ENCODE peak calls at places on chromosome 14, in six cellular contexts. V, K, Z, X, U and H are unnamed samples.

GRCh38 chr14:105830171-105830570 is 303.8 kb downstream of the TMEM121 start:
- DNase-seq in V (no peak), K (no peak), Z (no peak), X (no peak), U (no peak), H (no peak)

GRCh38 chr14:55136868-55137785 is 8.1 kb downstream of the LGALS3 start:
- DNase-seq in V (no peak), K (no peak), Z (no peak), X (no peak), U (peak; percentile 88), H (no peak)

GRCh38 chr14:81435578-81436295 is 35.6 kb upstream of the STON2 start:
- DNase-seq in V (peak; percentile 74), K (peak; percentile 79), Z (peak; percentile 70), X (peak; percentile 42), U (peak; percentile 2), H (peak; percentile 26)

GRCh38 chr14:74509587-74510210 is 16.1 kb downstream of the ISCA2 start:
- DNase-seq in V (peak; percentile 23), K (no peak), Z (no peak), X (no peak), U (no peak), H (no peak)

GRCh38 chr14:50774542-50775267 is 56.3 kb downstream of the NIN start:
- DNase-seq in V (no peak), K (no peak), Z (no peak), X (peak; percentile 38), U (peak; percentile 23), H (no peak)

GRCh38 chr14:70096866-70097265 is 91.9 kb downstream of the SLC8A3 start:
- DNase-seq in V (peak; percentile 60), K (no peak), Z (no peak), X (no peak), U (peak; percentile 14), H (peak; percentile 17)

GRCh38 chr14:43729149-43729548 is 777.9 kb downstream of the FSCB start:
- DNase-seq in V (no peak), K (no peak), Z (peak; percentile 1), X (peak; percentile 43), U (no peak), H (no peak)

GRCh38 chr14:96576937-96577336 is 74.8 kb downstream of the PAPOLA start:
- DNase-seq in V (no peak), K (no peak), Z (no peak), X (no peak), U (no peak), H (no peak)

GRCh38 chr14:20681348-20682126 is 2.8 kb upstream of the RNASE4 start:
- DNase-seq in V (peak; percentile 91), K (peak; percentile 97), Z (peak; percentile 89), X (peak; percentile 92), U (peak; percentile 87), H (peak; percentile 93)

GRCh38 chr14:103528512-103529382 is at the start of gene TRMT61A:
- DNase-seq in V (peak; percentile 90), K (peak; percentile 83), Z (peak; percentile 75), X (peak; percentile 96), U (peak; percentile 92), H (peak; percentile 51)

GRCh38 chr14:98259881-98260280 is 1012.1 kb downstream of the BCL11B start:
- DNase-seq in V (no peak), K (no peak), Z (no peak), X (no peak), U (no peak), H (no peak)

GRCh38 chr14:52119030-52119429 is 50.2 kb upstream of the NID2 start:
- DNase-seq in V (no peak), K (no peak), Z (no peak), X (no peak), U (no peak), H (peak; percentile 18)

GRCh38 chr14:104304451-104305351 is 166.3 kb downstream of the KIF26A start:
- DNase-seq in V (no peak), K (no peak), Z (no peak), X (no peak), U (no peak), H (no peak)

GRCh38 chr14:78848234-78848820 is 678.2 kb downstream of the NRXN3 start:
- DNase-seq in V (peak; percentile 68), K (peak; percentile 70), Z (peak; percentile 58), X (peak; percentile 33), U (peak; percentile 31), H (peak; percentile 78)

GRCh38 chr14:95515523-95516517 is 630 bp downstream of the SYNE3 start:
- DNase-seq in V (peak; percentile 61), K (peak; percentile 73), Z (peak; percentile 44), X (peak; percentile 79), U (peak; percentile 45), H (peak; percentile 72)

GRCh38 chr14:33765251-33765650 is 185.6 kb downstream of the EGLN3 start:
- DNase-seq in V (peak; percentile 65), K (peak; percentile 70), Z (peak; percentile 45), X (peak; percentile 44), U (no peak), H (no peak)

GRCh38 chr14:99598774-99599173 is 5.2 kb downstream of the CCDC85C start:
- DNase-seq in V (no peak), K (no peak), Z (peak; percentile 76), X (no peak), U (no peak), H (no peak)

GRCh38 chr14:56112781-56113180 is 5.4 kb upstream of the PELI2 start:
- DNase-seq in V (no peak), K (no peak), Z (no peak), X (no peak), U (no peak), H (no peak)

GRCh38 chr14:58637391-58638230 is at the start of gene DACT1:
- DNase-seq in V (peak; percentile 84), K (peak; percentile 78), Z (peak; percentile 71), X (peak; percentile 90), U (peak; percentile 79), H (peak; percentile 20)

GRCh38 chr14:21748869-21749303 is 75.3 kb upstream of the OR4E1 start:
- DNase-seq in V (peak; percentile 62), K (peak; percentile 68), Z (peak; percentile 49), X (peak; percentile 43), U (peak; percentile 31), H (peak; percentile 65)

GRCh38 chr14:67392123-67392522 is 19.8 kb downstream of the PLEK2 start:
- DNase-seq in V (no peak), K (no peak), Z (no peak), X (no peak), U (no peak), H (peak; percentile 50)

GRCh38 chr14:21924479-21924878 is 250.9 kb upstream of the OR4E1 start:
- DNase-seq in V (peak; percentile 46), K (no peak), Z (no peak), X (no peak), U (no peak), H (no peak)

GRCh38 chr14:81315344-81315743 is 84.8 kb downstream of the STON2 start:
- DNase-seq in V (peak; percentile 79), K (no peak), Z (peak; percentile 57), X (no peak), U (no peak), H (no peak)

GRCh38 chr14:68911594-68912227 is 67.4 kb downstream of the ACTN1 start:
- DNase-seq in V (peak; percentile 81), K (peak; percentile 91), Z (peak; percentile 77), X (peak; percentile 87), U (peak; percentile 75), H (peak; percentile 82)
- H3K14ac ChIP-seq in V (no peak overlapping the region), K (no peak overlapping the region), Z (no peak overlapping the region), X (no peak overlapping the region), U (peak overlapping the region; percentile 22), H (no peak overlapping the region)

DNA sequence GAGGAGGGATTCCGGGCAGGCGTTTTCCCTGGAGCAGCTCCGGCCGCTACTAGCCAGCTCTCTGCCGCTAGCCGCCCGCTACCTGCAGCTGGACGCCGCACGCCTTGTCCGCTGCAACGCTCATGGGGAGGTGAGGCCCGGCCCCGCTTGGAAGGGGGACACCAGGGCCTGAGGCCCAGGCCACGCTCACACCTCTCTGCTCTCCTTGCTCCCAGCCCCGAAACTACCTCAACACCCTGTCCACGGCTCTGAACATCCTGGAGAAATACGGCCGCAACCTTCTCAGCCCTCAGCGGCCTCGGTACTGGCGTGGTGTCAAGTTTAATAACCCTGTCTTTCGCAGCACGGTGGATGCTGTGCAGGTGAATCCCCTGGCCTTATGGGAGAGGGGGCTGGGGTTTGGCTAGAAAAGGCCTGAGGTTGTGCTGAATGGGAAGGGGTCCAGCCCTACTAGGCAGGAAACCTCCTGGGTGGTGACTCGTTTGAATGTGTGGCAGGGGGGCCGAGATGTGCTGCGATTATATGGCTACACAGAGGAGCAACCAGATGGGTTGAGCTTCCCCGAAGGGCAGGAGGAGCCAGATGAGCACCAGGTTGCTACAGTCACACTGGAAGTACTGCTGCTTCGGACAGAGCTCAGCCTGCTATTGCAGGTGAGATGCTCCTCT is 597 bp downstream of the RNF31 start:
- DNase-seq in V (no peak), K (no peak), Z (no peak), X (no peak), U (no peak), H (no peak)
- H2AK5ac ChIP-seq in V (no peak overlapping the region), K (no peak overlapping the region), Z (peak overlapping the region; percentile 86), X (peak overlapping the region; percentile 10), U (peak overlapping the region; percentile 82), H (peak overlapping the region; percentile 14)

GRCh38 chr14:29446971-29447370 is 480.7 kb downstream of the PRKD1 start:
- DNase-seq in V (no peak), K (no peak), Z (no peak), X (no peak), U (no peak), H (no peak)

GRCh38 chr14:29444216-29444615 is 483.4 kb downstream of the PRKD1 start:
- DNase-seq in V (no peak), K (no peak), Z (no peak), X (no peak), U (no peak), H (no peak)

GRCh38 chr14:29444805-29445204 is 482.8 kb downstream of the PRKD1 start:
- DNase-seq in V (no peak), K (no peak), Z (no peak), X (no peak), U (peak; percentile 3), H (no peak)

DNA sequence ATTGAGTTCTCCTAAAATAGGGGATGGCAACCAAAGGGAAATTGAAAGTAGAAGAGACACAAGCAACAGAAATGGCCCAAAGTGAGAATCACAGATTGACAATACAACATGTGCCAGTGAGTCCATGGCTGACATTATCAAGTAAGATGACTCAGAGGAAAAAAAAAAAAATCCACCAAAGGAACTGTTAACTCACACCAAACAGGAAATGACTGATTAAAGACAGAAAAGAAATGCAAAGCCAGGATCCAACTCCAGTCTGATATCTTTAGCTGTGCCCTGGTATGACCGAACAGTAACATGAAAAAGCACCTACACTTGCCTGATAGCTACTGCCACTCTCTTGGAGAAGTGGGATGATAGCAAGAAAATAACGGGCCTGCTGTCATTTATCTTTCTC is 484.9 kb downstream of the PRKD1 start:
- DNase-seq in V (no peak), K (no peak), Z (no peak), X (peak; percentile 50), U (peak; percentile 79), H (no peak)
- H3K4me1 ChIP-seq in V (no peaks in the 10 kb centered on the region), K (no peaks in the 10 kb centered on the region), Z (no peaks in the 10 kb centered on the region), X (no peaks in the 10 kb centered on the region), U (peaks cover 3% of the 10 kb centered on the region), H (no peaks in the 10 kb centered on the region)

GRCh38 chr14:90781344-90781761 is 34.9 kb downstream of the TTC7B start:
- DNase-seq in V (no peak), K (no peak), Z (no peak), X (peak; percentile 58), U (peak; percentile 71), H (no peak)

GRCh38 chr14:90781876-90782275 is 34.4 kb downstream of the TTC7B start:
- DNase-seq in V (no peak), K (no peak), Z (no peak), X (no peak), U (no peak), H (no peak)

GRCh38 chr14:90784621-90785270 is 31.5 kb downstream of the TTC7B start:
- DNase-seq in V (no peak), K (no peak), Z (no peak), X (no peak), U (no peak), H (no peak)

GRCh38 chr14:90782892-90783291 is 33.3 kb downstream of the TTC7B start:
- DNase-seq in V (peak; percentile 11), K (no peak), Z (no peak), X (no peak), U (no peak), H (no peak)

GRCh38 chr14:90783344-90783743 is 32.9 kb downstream of the TTC7B start:
- DNase-seq in V (no peak), K (no peak), Z (no peak), X (no peak), U (no peak), H (no peak)
- H3K14ac ChIP-seq in V (no peak overlapping the region), K (no peak overlapping the region), Z (no peak overlapping the region), X (no peak overlapping the region), U (no peak overlapping the region), H (no peak overlapping the region)